ENCODE peak calls at places on chromosomes 7 and 10, in nine cellular contexts. One of them, this sample, is unnamed.

GRCh38 chr7:133139350-133139749 is 57.5 kb upstream of the CHCHD3 start:
- DNase-seq in upper lobe of left lung: no peak
- DNase-seq in IMR-90: peak
- DNase-seq in adrenal gland: no peak
- DNase-seq in upper lobe of right lung: no peak
- DNase-seq in GM12865: peak
- DNase-seq in fibroblast of the aortic adventitia: peak
- DNase-seq in mesothelial cell of epicardium: peak
- DNase-seq in fibroblast of lung: peak
- DNase-seq in this sample: no peak

GRCh38 chr10:81135851-81136250 is 598.1 kb downstream of the SH2D4B start:
- DNase-seq in upper lobe of right lung: no peak
- DNase-seq in GM12865: peak
- DNase-seq in fibroblast of the aortic adventitia: no peak
- DNase-seq in fibroblast of lung: no peak
- DNase-seq in upper lobe of left lung: no peak
- DNase-seq in IMR-90: no peak
- DNase-seq in adrenal gland: no peak
- DNase-seq in mesothelial cell of epicardium: no peak
- DNase-seq in this sample: no peak

GRCh38 chr10:67114945-67115344 is 189.1 kb downstream of the LRRTM3 start:
- DNase-seq in fibroblast of lung: no peak
- DNase-seq in IMR-90: no peak
- DNase-seq in mesothelial cell of epicardium: no peak
- DNase-seq in upper lobe of left lung: no peak
- DNase-seq in fibroblast of the aortic adventitia: no peak
- DNase-seq in upper lobe of right lung: no peak
- DNase-seq in adrenal gland: no peak
- DNase-seq in GM12865: no peak
- DNase-seq in this sample: no peak

GRCh38 chr10:80949785-80950184 is 412.1 kb downstream of the SH2D4B start:
- DNase-seq in mesothelial cell of epicardium: no peak
- DNase-seq in adrenal gland: no peak
- DNase-seq in upper lobe of left lung: no peak
- DNase-seq in fibroblast of lung: no peak
- DNase-seq in fibroblast of the aortic adventitia: no peak
- DNase-seq in IMR-90: no peak
- DNase-seq in upper lobe of right lung: no peak
- DNase-seq in GM12865: no peak
- DNase-seq in this sample: no peak

GRCh38 chr7:151113344-151114150 is 27.3 kb downstream of the AGAP3 start:
- DNase-seq in fibroblast of lung: peak
- DNase-seq in upper lobe of right lung: no peak
- DNase-seq in GM12865: no peak
- DNase-seq in mesothelial cell of epicardium: peak
- DNase-seq in fibroblast of the aortic adventitia: peak
- DNase-seq in adrenal gland: no peak
- DNase-seq in upper lobe of left lung: no peak
- DNase-seq in IMR-90: peak
- DNase-seq in this sample: peak

GRCh38 chr10:118773041-118773440 is 18.3 kb upstream of the CACUL1 start:
- DNase-seq in upper lobe of left lung: no peak
- DNase-seq in adrenal gland: no peak
- DNase-seq in GM12865: no peak
- DNase-seq in IMR-90: no peak
- DNase-seq in upper lobe of right lung: no peak
- DNase-seq in fibroblast of lung: no peak
- DNase-seq in mesothelial cell of epicardium: no peak
- DNase-seq in fibroblast of the aortic adventitia: no peak
- DNase-seq in this sample: no peak

GRCh38 chr10:104907509-104907908 is 266.4 kb downstream of the SORCS3 start:
- DNase-seq in IMR-90: no peak
- DNase-seq in mesothelial cell of epicardium: no peak
- DNase-seq in fibroblast of the aortic adventitia: no peak
- DNase-seq in adrenal gland: no peak
- DNase-seq in upper lobe of left lung: no peak
- DNase-seq in GM12865: no peak
- DNase-seq in fibroblast of lung: no peak
- DNase-seq in upper lobe of right lung: no peak
- DNase-seq in this sample: no peak

GRCh38 chr10:3886666-3887251 is 101.8 kb upstream of the KLF6 start:
- DNase-seq in upper lobe of right lung: no peak
- DNase-seq in IMR-90: peak
- DNase-seq in upper lobe of left lung: no peak
- DNase-seq in fibroblast of the aortic adventitia: peak
- DNase-seq in adrenal gland: peak
- DNase-seq in fibroblast of lung: peak
- DNase-seq in mesothelial cell of epicardium: no peak
- DNase-seq in GM12865: peak
- DNase-seq in this sample: peak

GRCh38 chr10:95475003-95475383 is 86.2 kb downstream of the SORBS1 start:
- DNase-seq in fibroblast of the aortic adventitia: no peak
- DNase-seq in IMR-90: no peak
- DNase-seq in adrenal gland: no peak
- DNase-seq in mesothelial cell of epicardium: no peak
- DNase-seq in fibroblast of lung: no peak
- DNase-seq in upper lobe of left lung: no peak
- DNase-seq in GM12865: no peak
- DNase-seq in upper lobe of right lung: no peak
- DNase-seq in this sample: no peak

GRCh38 chr7:101165958-101166602 is 711 bp upstream of the VGF start:
- DNase-seq in upper lobe of left lung: no peak
- DNase-seq in GM12865: no peak
- DNase-seq in mesothelial cell of epicardium: no peak
- DNase-seq in fibroblast of lung: no peak
- DNase-seq in upper lobe of right lung: no peak
- DNase-seq in IMR-90: no peak
- DNase-seq in fibroblast of the aortic adventitia: no peak
- DNase-seq in adrenal gland: no peak
- DNase-seq in this sample: no peak

GRCh38 chr7:95302976-95303375 is 21.4 kb downstream of the PON1 start:
- DNase-seq in fibroblast of the aortic adventitia: no peak
- DNase-seq in upper lobe of left lung: no peak
- DNase-seq in adrenal gland: no peak
- DNase-seq in fibroblast of lung: peak
- DNase-seq in mesothelial cell of epicardium: no peak
- DNase-seq in upper lobe of right lung: no peak
- DNase-seq in GM12865: no peak
- DNase-seq in IMR-90: no peak
- DNase-seq in this sample: no peak

GRCh38 chr7:52150952-52151351 is 834.3 kb upstream of the COBL start:
- DNase-seq in IMR-90: no peak
- DNase-seq in GM12865: no peak
- DNase-seq in upper lobe of right lung: no peak
- DNase-seq in fibroblast of the aortic adventitia: no peak
- DNase-seq in mesothelial cell of epicardium: no peak
- DNase-seq in fibroblast of lung: no peak
- DNase-seq in adrenal gland: no peak
- DNase-seq in upper lobe of left lung: no peak
- DNase-seq in this sample: no peak

GRCh38 chr7:6479067-6479466 is 31.3 kb upstream of the DAGLB start:
- DNase-seq in upper lobe of right lung: no peak
- DNase-seq in fibroblast of the aortic adventitia: no peak
- DNase-seq in fibroblast of lung: no peak
- DNase-seq in IMR-90: no peak
- DNase-seq in adrenal gland: no peak
- DNase-seq in GM12865: peak
- DNase-seq in upper lobe of left lung: no peak
- DNase-seq in mesothelial cell of epicardium: no peak
- DNase-seq in this sample: no peak

GRCh38 chr7:104972510-104972909 is 41.5 kb upstream of the KMT2E start:
- DNase-seq in fibroblast of lung: peak
- DNase-seq in mesothelial cell of epicardium: no peak
- DNase-seq in upper lobe of right lung: no peak
- DNase-seq in GM12865: no peak
- DNase-seq in adrenal gland: no peak
- DNase-seq in upper lobe of left lung: no peak
- DNase-seq in IMR-90: peak
- DNase-seq in fibroblast of the aortic adventitia: peak
- DNase-seq in this sample: peak

GRCh38 chr7:158924956-158925355 is 68.6 kb downstream of the DYNC2I1 start:
- DNase-seq in adrenal gland: peak
- DNase-seq in upper lobe of left lung: no peak
- DNase-seq in mesothelial cell of epicardium: no peak
- DNase-seq in fibroblast of lung: peak
- DNase-seq in fibroblast of the aortic adventitia: peak
- DNase-seq in upper lobe of right lung: no peak
- DNase-seq in IMR-90: peak
- DNase-seq in GM12865: no peak
- DNase-seq in this sample: no peak

GRCh38 chr10:107011113-107011512 is 153.4 kb downstream of the SORCS1 start:
- DNase-seq in mesothelial cell of epicardium: no peak
- DNase-seq in upper lobe of left lung: no peak
- DNase-seq in GM12865: peak
- DNase-seq in upper lobe of right lung: no peak
- DNase-seq in IMR-90: no peak
- DNase-seq in fibroblast of the aortic adventitia: no peak
- DNase-seq in adrenal gland: no peak
- DNase-seq in fibroblast of lung: no peak
- DNase-seq in this sample: no peak
- TF ChIP-seq CTCF in mesothelial cell of epicardium: no peak
- TF ChIP-seq CTCF in upper lobe of left lung: peak
- TF ChIP-seq CTCF in GM12865: no peak
- TF ChIP-seq CTCF in upper lobe of right lung: peak
- TF ChIP-seq CTCF in IMR-90: no peak
- TF ChIP-seq CTCF in fibroblast of the aortic adventitia: no peak
- TF ChIP-seq CTCF in adrenal gland: no peak
- TF ChIP-seq CTCF in fibroblast of lung: no peak
- TF ChIP-seq CTCF in this sample: no peak

DNA sequence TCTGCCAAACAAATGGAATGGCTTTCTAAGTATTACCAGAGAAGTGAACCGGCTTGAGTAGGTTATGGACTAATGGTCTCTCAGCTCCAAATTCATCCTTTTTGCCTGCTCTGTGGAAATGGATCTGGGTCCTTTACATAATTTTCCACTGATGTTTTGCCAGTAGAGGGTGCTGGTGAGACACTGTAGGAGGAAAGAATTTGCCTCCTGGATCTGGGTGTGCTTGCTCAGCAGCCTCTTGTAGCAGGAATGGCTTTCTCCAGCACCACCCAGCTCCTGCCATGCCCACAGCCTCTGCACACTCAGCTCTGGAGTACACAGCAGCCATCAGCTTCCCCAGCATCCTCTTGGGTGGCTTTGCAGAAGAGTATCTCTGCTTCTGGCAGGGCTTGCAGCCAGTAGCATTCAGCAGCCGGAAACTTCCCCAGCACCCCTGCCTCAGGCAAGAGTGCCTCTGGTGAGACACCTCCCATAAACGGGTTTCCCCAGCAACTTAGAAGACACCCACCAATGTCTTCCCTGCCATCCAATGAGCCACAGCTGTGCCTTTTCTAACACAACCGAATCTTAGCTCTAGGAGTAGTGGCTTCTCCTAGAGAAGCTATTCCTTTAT is 235.0 kb upstream of the PLPP4 start:
- DNase-seq in upper lobe of right lung: no peak
- DNase-seq in GM12865: peak
- DNase-seq in upper lobe of left lung: no peak
- DNase-seq in mesothelial cell of epicardium: no peak
- DNase-seq in adrenal gland: no peak
- DNase-seq in fibroblast of lung: peak
- DNase-seq in IMR-90: no peak
- DNase-seq in fibroblast of the aortic adventitia: peak
- DNase-seq in this sample: peak
- TF ChIP-seq CTCF in upper lobe of right lung: peak
- TF ChIP-seq CTCF in GM12865: peak
- TF ChIP-seq CTCF in upper lobe of left lung: peak
- TF ChIP-seq CTCF in mesothelial cell of epicardium: peak
- TF ChIP-seq CTCF in adrenal gland: no peak
- TF ChIP-seq CTCF in fibroblast of lung: peak
- TF ChIP-seq CTCF in IMR-90: peak
- TF ChIP-seq CTCF in fibroblast of the aortic adventitia: peak
- TF ChIP-seq CTCF in this sample: peak

DNA sequence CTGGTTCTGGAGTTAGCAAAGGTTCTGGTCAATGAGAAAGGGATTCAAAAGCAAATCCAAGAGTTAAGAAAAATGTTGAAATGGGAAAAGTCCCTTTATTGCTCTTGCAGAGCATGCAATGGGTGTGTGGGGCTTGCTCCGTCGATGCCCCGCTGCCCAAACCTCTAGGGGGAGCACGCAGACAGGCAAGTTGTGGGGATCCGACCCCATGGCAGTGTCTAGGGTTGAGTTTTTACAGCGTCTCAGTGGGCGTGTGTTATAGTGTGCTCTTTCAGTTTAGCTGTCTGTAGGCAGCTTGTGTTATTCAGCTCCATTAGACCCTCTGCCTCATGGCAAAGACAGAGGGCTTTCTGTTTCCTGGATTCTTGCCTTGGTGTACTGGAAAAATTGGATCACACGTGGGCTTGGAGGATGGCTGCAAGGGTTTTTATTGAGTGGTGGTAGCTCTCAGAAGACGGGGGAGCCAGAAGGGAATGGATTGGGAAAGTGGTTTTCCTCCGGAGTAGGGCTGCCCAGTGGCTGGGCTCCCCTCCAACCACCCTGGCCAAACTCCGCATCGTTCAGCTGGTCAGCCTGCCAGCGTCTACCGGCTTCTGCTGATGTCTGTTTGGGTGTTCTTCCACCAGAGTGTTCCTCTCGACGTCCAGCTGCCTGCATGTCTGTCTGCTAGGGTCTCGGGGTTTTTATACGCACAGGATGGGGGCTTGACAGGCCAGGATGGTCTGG is 102.3 kb upstream of the PLXDC2 start:
- DNase-seq in fibroblast of lung: no peak
- DNase-seq in upper lobe of left lung: peak
- DNase-seq in GM12865: no peak
- DNase-seq in IMR-90: no peak
- DNase-seq in adrenal gland: no peak
- DNase-seq in fibroblast of the aortic adventitia: no peak
- DNase-seq in mesothelial cell of epicardium: no peak
- DNase-seq in upper lobe of right lung: no peak
- DNase-seq in this sample: no peak
- TF ChIP-seq CTCF in fibroblast of lung: peak
- TF ChIP-seq CTCF in upper lobe of left lung: no peak
- TF ChIP-seq CTCF in GM12865: no peak
- TF ChIP-seq CTCF in IMR-90: no peak
- TF ChIP-seq CTCF in adrenal gland: no peak
- TF ChIP-seq CTCF in fibroblast of the aortic adventitia: no peak
- TF ChIP-seq CTCF in mesothelial cell of epicardium: no peak
- TF ChIP-seq CTCF in upper lobe of right lung: no peak
- TF ChIP-seq CTCF in this sample: no peak

GRCh38 chr10:127216284-127216683 is 19.9 kb upstream of the INSYN2A start:
- DNase-seq in fibroblast of the aortic adventitia: no peak
- DNase-seq in upper lobe of left lung: no peak
- DNase-seq in GM12865: no peak
- DNase-seq in upper lobe of right lung: no peak
- DNase-seq in fibroblast of lung: peak
- DNase-seq in adrenal gland: no peak
- DNase-seq in IMR-90: no peak
- DNase-seq in mesothelial cell of epicardium: no peak
- DNase-seq in this sample: no peak

GRCh38 chr10:127216786-127217185 is 20.4 kb upstream of the INSYN2A start:
- DNase-seq in IMR-90: peak
- DNase-seq in fibroblast of lung: peak
- DNase-seq in upper lobe of right lung: no peak
- DNase-seq in fibroblast of the aortic adventitia: no peak
- DNase-seq in mesothelial cell of epicardium: no peak
- DNase-seq in GM12865: no peak
- DNase-seq in adrenal gland: no peak
- DNase-seq in upper lobe of left lung: no peak
- DNase-seq in this sample: no peak

GRCh38 chr10:127215882-127216281 is 19.5 kb upstream of the INSYN2A start:
- DNase-seq in fibroblast of the aortic adventitia: no peak
- DNase-seq in upper lobe of right lung: no peak
- DNase-seq in adrenal gland: no peak
- DNase-seq in fibroblast of lung: no peak
- DNase-seq in IMR-90: no peak
- DNase-seq in GM12865: no peak
- DNase-seq in upper lobe of left lung: no peak
- DNase-seq in mesothelial cell of epicardium: no peak
- DNase-seq in this sample: no peak

GRCh38 chr10:127218658-127219057 is 22.3 kb upstream of the INSYN2A start:
- DNase-seq in fibroblast of lung: no peak
- DNase-seq in upper lobe of left lung: no peak
- DNase-seq in fibroblast of the aortic adventitia: no peak
- DNase-seq in upper lobe of right lung: no peak
- DNase-seq in mesothelial cell of epicardium: no peak
- DNase-seq in GM12865: no peak
- DNase-seq in adrenal gland: no peak
- DNase-seq in IMR-90: no peak
- DNase-seq in this sample: no peak
- TF ChIP-seq CTCF in fibroblast of lung: no peak
- TF ChIP-seq CTCF in upper lobe of left lung: no peak
- TF ChIP-seq CTCF in fibroblast of the aortic adventitia: no peak
- TF ChIP-seq CTCF in upper lobe of right lung: no peak
- TF ChIP-seq CTCF in mesothelial cell of epicardium: no peak
- TF ChIP-seq CTCF in GM12865: no peak
- TF ChIP-seq CTCF in adrenal gland: no peak
- TF ChIP-seq CTCF in IMR-90: no peak
- TF ChIP-seq CTCF in this sample: no peak

This sample was measured in BJ.